ENCODE peak calls at places on chromosomes 16 and 17, in seven cellular contexts. B is stomach, V is K562, R is GM23338, Y is Panc1, K is breast epithelium, W is transverse colon. J is an unnamed sample.

GRCh38 chr16:54355251-54355650 is 68.7 kb upstream of the IRX3 start:
- DNase-seq in R (no peak), V (no peak), W (no peak), K (no peak), B (no peak), Y (no peak), J (no peak)

GRCh38 chr16:69435977-69436729 is 11.7 kb downstream of the CYB5B start:
- DNase-seq in B (peak), R (peak), K (no peak), Y (no peak), W (no peak), V (no peak), J (no peak)

GRCh38 chr17:6244253-6244652 is 174.1 kb downstream of the WSCD1 start:
- DNase-seq in V (no peak), Y (no peak), W (no peak), B (no peak), R (no peak), K (no peak), J (no peak)

GRCh38 chr16:19330801-19331484 is 45.4 kb downstream of the CLEC19A start:
- DNase-seq in V (no peak), R (peak), W (no peak), B (peak), K (no peak), Y (no peak), J (no peak)

GRCh38 chr16:84247844-84248243 is 8.0 kb upstream of the KCNG4 start:
- DNase-seq in W (no peak), R (no peak), B (no peak), K (no peak), Y (no peak), V (no peak), J (no peak)

GRCh38 chr16:88542231-88542630 is 28.0 kb upstream of the ZC3H18 start:
- DNase-seq in R (no peak), W (no peak), K (no peak), V (no peak), Y (no peak), B (no peak), J (no peak)

GRCh38 chr17:77618731-77619130 is 339.8 kb upstream of the TNRC6C start:
- DNase-seq in Y (no peak), K (no peak), B (no peak), R (no peak), V (no peak), W (no peak), J (no peak)

GRCh38 chr17:79864617-79865250 is 25.5 kb upstream of the CBX4 start:
- DNase-seq in Y (no peak), K (no peak), R (no peak), V (no peak), W (no peak), B (no peak), J (no peak)

GRCh38 chr17:15321556-15322250 is 19.7 kb downstream of the TEKT3 start:
- DNase-seq in K (no peak), B (no peak), R (no peak), Y (no peak), W (no peak), V (no peak), J (no peak)

GRCh38 chr16:28202147-28202746 is 9.5 kb downstream of the XPO6 start:
- DNase-seq in K (no peak), V (peak), W (no peak), Y (no peak), R (peak), B (no peak), J (no peak)

GRCh38 chr16:28205974-28206373 is 5.8 kb downstream of the XPO6 start:
- DNase-seq in Y (no peak), V (no peak), K (no peak), R (no peak), W (no peak), B (no peak), J (no peak)

GRCh38 chr16:28204622-28205021 is 7.1 kb downstream of the XPO6 start:
- DNase-seq in Y (no peak), V (no peak), R (no peak), B (no peak), K (no peak), W (no peak), J (no peak)

GRCh38 chr16:28205117-28205899 is 6.5 kb downstream of the XPO6 start:
- DNase-seq in Y (no peak), W (no peak), B (no peak), V (no peak), R (no peak), K (no peak), J (no peak)

GRCh38 chr16:28204211-28204610 is 7.6 kb downstream of the XPO6 start:
- DNase-seq in K (no peak), V (no peak), W (no peak), Y (no peak), B (no peak), R (no peak), J (no peak)
- H3K27ac ChIP-seq in K (no peak), V (no peak), W (no peak), Y (no peak), B (peak), R (no peak), J (no peak)

GRCh38 chr17:82851381-82851780 is 11.6 kb upstream of the ZNF750 start:
- DNase-seq in B (no peak), R (no peak), K (no peak), Y (no peak), V (no peak), W (no peak), J (no peak)
- TF ChIP-seq POLR2AphosphoS5 in B (no peak), R (no peak), K (no peak), Y (no peak), V (no peak), W (no peak), J (no peak)

DNA sequence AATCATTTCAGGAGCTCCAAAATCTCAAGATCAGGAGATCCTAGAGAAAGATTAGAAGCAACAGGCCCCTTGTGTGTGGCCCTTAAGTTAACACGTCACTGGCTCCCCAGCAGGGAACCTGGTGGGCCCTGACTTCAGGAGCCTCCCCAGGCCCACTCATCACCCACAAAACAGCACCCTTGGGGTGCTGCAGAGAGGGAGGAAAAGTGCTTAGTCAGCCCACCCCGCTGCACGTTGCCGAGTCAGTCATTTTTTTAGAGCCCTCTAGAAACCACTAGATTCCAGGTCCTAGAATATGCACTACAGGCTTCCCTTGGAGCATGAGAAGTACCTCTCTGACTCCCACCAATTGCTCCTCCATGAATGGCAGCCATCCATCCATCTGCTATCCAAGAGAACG is 156.6 kb downstream of the XYLT1 start:
- DNase-seq in Y (no peak), W (no peak), B (no peak), R (no peak), V (no peak), K (no peak), J (no peak)
- H3K27ac ChIP-seq in Y (no peak), W (peak), B (peak), R (no peak), V (no peak), K (peak), J (no peak)

GRCh38 chr17:81968396-81968745 is 7.4 kb upstream of the NOTUM start:
- DNase-seq in V (no peak), R (no peak), W (no peak), B (no peak), Y (no peak), K (no peak), J (no peak)

GRCh38 chr17:81964081-81964849 is 3.3 kb upstream of the NOTUM start:
- DNase-seq in K (no peak), V (no peak), W (no peak), B (no peak), Y (no peak), R (no peak), J (peak)

GRCh38 chr17:81967533-81968395 is 6.8 kb upstream of the NOTUM start:
- DNase-seq in B (peak), V (peak), R (peak), K (no peak), Y (no peak), W (peak), J (peak)

GRCh38 chr17:81967244-81967532 is 6.2 kb upstream of the NOTUM start:
- DNase-seq in K (no peak), B (no peak), V (no peak), R (no peak), Y (no peak), W (no peak), J (peak)

GRCh38 chr17:81966343-81967243 is 5.6 kb upstream of the NOTUM start:
- DNase-seq in W (peak), Y (no peak), R (peak), K (no peak), B (peak), V (no peak), J (peak)
- TF ChIP-seq POLR2AphosphoS5 in W (peak), Y (no peak), R (no peak), K (no peak), B (peak), V (no peak), J (peak)

GRCh38 chr16:66936462-66936861 is 1.1 kb downstream of the CES2 start:
- DNase-seq in V (no peak), B (peak), R (no peak), W (peak), K (no peak), Y (no peak), J (no peak)
- H3K27ac ChIP-seq in V (no peak), B (no peak), R (no peak), W (peak), K (no peak), Y (no peak), J (no peak)

GRCh38 chr17:12406623-12407228 is 259.0 kb upstream of the MYOCD start:
- DNase-seq in K (no peak), W (no peak), R (no peak), B (no peak), V (no peak), Y (no peak), J (no peak)
- TF ChIP-seq POLR2AphosphoS5 in K (no peak), W (peak), R (no peak), B (no peak), V (no peak), Y (no peak), J (no peak)

GRCh38 chr16:17272716-17273115 is 198.0 kb downstream of the XYLT1 start:
- DNase-seq in K (no peak), B (no peak), R (no peak), Y (no peak), V (no peak), W (no peak), J (no peak)
- H3K27ac ChIP-seq in K (no peak), B (peak), R (no peak), Y (no peak), V (no peak), W (peak), J (no peak)

GRCh38 chr17:74743755-74744154 is 4.7 kb upstream of the NHERF1 start:
- DNase-seq in B (no peak), V (no peak), W (no peak), K (no peak), Y (no peak), R (no peak), J (no peak)

GRCh38 chr17:74744349-74744713 is 4.1 kb upstream of the NHERF1 start:
- DNase-seq in K (no peak), R (no peak), Y (no peak), W (no peak), V (no peak), B (no peak), J (no peak)

GRCh38 chr17:74745548-74746177 is 2.8 kb upstream of the NHERF1 start:
- DNase-seq in Y (no peak), W (no peak), R (no peak), B (no peak), K (no peak), V (no peak), J (no peak)

GRCh38 chr17:74746376-74746775 is 2.1 kb upstream of the NHERF1 start:
- DNase-seq in R (no peak), Y (no peak), V (no peak), W (no peak), B (no peak), K (no peak), J (no peak)

GRCh38 chr17:74744714-74745547 is 3.5 kb upstream of the NHERF1 start:
- DNase-seq in K (peak), V (peak), B (peak), Y (peak), R (peak), W (peak), J (peak)
- TF ChIP-seq POLR2AphosphoS5 in K (peak), V (no peak), B (peak), Y (peak), R (no peak), W (peak), J (peak)

J was measured in upper lobe of left lung.